ENCODE peak calls at places on chromosomes 3 and 15, in five cellular contexts. One of them, this sample, is unnamed.

GRCh38 chr15:80105193-80105984 is 45.9 kb downstream of the ZFAND6 start:
- DNase-seq in trophoblast cell: no peak
- DNase-seq in mesenchymal stem cell: peak; percentile 73
- DNase-seq in neuronal stem cell: no peak
- DNase-seq in H9: no peak
- DNase-seq in this sample: no peak

GRCh38 chr15:73264881-73265280 is 103.9 kb downstream of the HCN4 start:
- DNase-seq in H9: no peak
- DNase-seq in trophoblast cell: no peak
- DNase-seq in mesenchymal stem cell: no peak
- DNase-seq in neuronal stem cell: no peak
- DNase-seq in this sample: no peak

GRCh38 chr3:149122716-149123578 is 6.5 kb upstream of the HPS3 start:
- DNase-seq in H9: no peak
- DNase-seq in mesenchymal stem cell: no peak
- DNase-seq in trophoblast cell: no peak
- DNase-seq in neuronal stem cell: no peak
- DNase-seq in this sample: no peak

GRCh38 chr3:8458711-8459110 is 42.9 kb upstream of the LMCD1 start:
- DNase-seq in neuronal stem cell: no peak
- DNase-seq in trophoblast cell: no peak
- DNase-seq in mesenchymal stem cell: peak; percentile 47
- DNase-seq in H9: no peak
- DNase-seq in this sample: no peak

GRCh38 chr15:22735781-22736180 is 50.7 kb upstream of the NIPA1 start:
- DNase-seq in trophoblast cell: no peak
- DNase-seq in H9: no peak
- DNase-seq in neuronal stem cell: no peak
- DNase-seq in mesenchymal stem cell: no peak
- DNase-seq in this sample: no peak

GRCh38 chr15:65044724-65045481 is at the start of gene SLC51B:
- DNase-seq in H9: no peak
- DNase-seq in trophoblast cell: peak; percentile 13
- DNase-seq in mesenchymal stem cell: peak; percentile 84
- DNase-seq in neuronal stem cell: no peak
- DNase-seq in this sample: no peak

GRCh38 chr3:50259432-50260026 is 9.4 kb upstream of the SEMA3B start:
- DNase-seq in H9: no peak
- DNase-seq in trophoblast cell: no peak
- DNase-seq in mesenchymal stem cell: no peak
- DNase-seq in neuronal stem cell: no peak
- DNase-seq in this sample: no peak

GRCh38 chr3:114809668-114810413 is 337.2 kb downstream of the ZBTB20 start:
- DNase-seq in H9: no peak
- DNase-seq in neuronal stem cell: no peak
- DNase-seq in trophoblast cell: no peak
- DNase-seq in mesenchymal stem cell: peak; percentile 86
- DNase-seq in this sample: no peak

GRCh38 chr3:45944830-45945620 is 1.8 kb downstream of the CXCR6 start:
- DNase-seq in neuronal stem cell: no peak
- DNase-seq in trophoblast cell: no peak
- DNase-seq in H9: no peak
- DNase-seq in mesenchymal stem cell: no peak
- DNase-seq in this sample: no peak

GRCh38 chr3:14464521-14464920 is 62.1 kb downstream of the SLC6A6 start:
- DNase-seq in H9: no peak
- DNase-seq in trophoblast cell: no peak
- DNase-seq in mesenchymal stem cell: no peak
- DNase-seq in neuronal stem cell: no peak
- DNase-seq in this sample: no peak

GRCh38 chr3:50655009-50655830 is 19.5 kb upstream of the DOCK3 start:
- DNase-seq in H9: no peak
- DNase-seq in trophoblast cell: no peak
- DNase-seq in mesenchymal stem cell: no peak
- DNase-seq in neuronal stem cell: no peak
- DNase-seq in this sample: no peak

GRCh38 chr15:84846269-84846668 is 29.1 kb downstream of the ALPK3 start:
- DNase-seq in neuronal stem cell: no peak
- DNase-seq in H9: no peak
- DNase-seq in mesenchymal stem cell: no peak
- DNase-seq in trophoblast cell: no peak
- DNase-seq in this sample: no peak

GRCh38 chr3:45171283-45171682 is 25.1 kb upstream of the CDCP1 start:
- DNase-seq in neuronal stem cell: no peak
- DNase-seq in trophoblast cell: no peak
- DNase-seq in H9: no peak
- DNase-seq in mesenchymal stem cell: no peak
- DNase-seq in this sample: no peak

GRCh38 chr3:170815340-170815739 is 54.7 kb downstream of the RPL22L1 start:
- DNase-seq in mesenchymal stem cell: no peak
- DNase-seq in trophoblast cell: peak; percentile 34
- DNase-seq in H9: peak; percentile 74
- DNase-seq in neuronal stem cell: no peak
- DNase-seq in this sample: peak; percentile 69

GRCh38 chr3:72296477-72297111 is 511.6 kb upstream of the PROK2 start:
- DNase-seq in mesenchymal stem cell: no peak
- DNase-seq in trophoblast cell: no peak
- DNase-seq in H9: no peak
- DNase-seq in neuronal stem cell: no peak
- DNase-seq in this sample: no peak

GRCh38 chr3:14463330-14464216 is 61.2 kb downstream of the SLC6A6 start:
- DNase-seq in neuronal stem cell: no peak
- DNase-seq in mesenchymal stem cell: no peak
- DNase-seq in H9: peak; percentile 73
- DNase-seq in trophoblast cell: no peak
- DNase-seq in this sample: no peak

GRCh38 chr3:145088917-145089316 is 1072.1 kb downstream of the PLOD2 start:
- DNase-seq in trophoblast cell: no peak
- DNase-seq in H9: no peak
- DNase-seq in neuronal stem cell: no peak
- DNase-seq in mesenchymal stem cell: no peak
- DNase-seq in this sample: no peak

GRCh38 chr3:69900331-69900730 is 99.2 kb upstream of the SAMMSON start:
- DNase-seq in mesenchymal stem cell: no peak
- DNase-seq in neuronal stem cell: no peak
- DNase-seq in H9: no peak
- DNase-seq in trophoblast cell: no peak
- DNase-seq in this sample: no peak

GRCh38 chr3:20074226-20075063 is 34.2 kb downstream of the KAT2B start:
- DNase-seq in mesenchymal stem cell: no peak
- DNase-seq in neuronal stem cell: no peak
- DNase-seq in trophoblast cell: no peak
- DNase-seq in H9: no peak
- DNase-seq in this sample: no peak

GRCh38 chr15:75042730-75043508 is 19.5 kb downstream of the PPCDC start:
- DNase-seq in trophoblast cell: peak; percentile 91
- DNase-seq in neuronal stem cell: no peak
- DNase-seq in H9: peak; percentile 73
- DNase-seq in mesenchymal stem cell: peak; percentile 85
- DNase-seq in this sample: peak; percentile 73

GRCh38 chr15:73691398-73691797 is 7.2 kb downstream of the CD276 start:
- DNase-seq in H9: peak; percentile 86
- DNase-seq in mesenchymal stem cell: peak; percentile 88
- DNase-seq in trophoblast cell: no peak
- DNase-seq in neuronal stem cell: no peak
- DNase-seq in this sample: no peak

GRCh38 chr3:63731866-63732265 is 79.4 kb downstream of the SNTN start:
- DNase-seq in mesenchymal stem cell: no peak
- DNase-seq in trophoblast cell: no peak
- DNase-seq in H9: no peak
- DNase-seq in neuronal stem cell: no peak
- DNase-seq in this sample: no peak

GRCh38 chr3:109081746-109082510 is 36.0 kb downstream of the MORC1 start:
- DNase-seq in trophoblast cell: peak; percentile 78
- DNase-seq in mesenchymal stem cell: peak; percentile 82
- DNase-seq in neuronal stem cell: peak; percentile 38
- DNase-seq in H9: peak; percentile 72
- DNase-seq in this sample: peak; percentile 31

GRCh38 chr3:2099028-2099671 is 484 bp downstream of the CNTN4 start:
- DNase-seq in trophoblast cell: no peak
- DNase-seq in mesenchymal stem cell: peak; percentile 69
- DNase-seq in H9: peak; percentile 53
- DNase-seq in neuronal stem cell: peak; percentile 58
- DNase-seq in this sample: peak; percentile 79

GRCh38 chr3:113977822-113978221 is 30.0 kb downstream of the ZDHHC23 start:
- DNase-seq in neuronal stem cell: no peak
- DNase-seq in trophoblast cell: no peak
- DNase-seq in H9: no peak
- DNase-seq in mesenchymal stem cell: no peak
- DNase-seq in this sample: no peak

GRCh38 chr15:81910997-81911396 is 134.8 kb downstream of the MEX3B start:
- DNase-seq in mesenchymal stem cell: no peak
- DNase-seq in neuronal stem cell: no peak
- DNase-seq in trophoblast cell: no peak
- DNase-seq in H9: no peak
- DNase-seq in this sample: no peak

GRCh38 chr3:114155370-114155821 is 23.5 kb downstream of the DRD3 start:
- DNase-seq in H9: peak; percentile 73
- DNase-seq in neuronal stem cell: no peak
- DNase-seq in mesenchymal stem cell: peak; percentile 29
- DNase-seq in trophoblast cell: peak; percentile 62
- DNase-seq in this sample: peak; percentile 74

GRCh38 chr15:22903961-22904534 is 65.6 kb downstream of the NIPA2 start:
- DNase-seq in trophoblast cell: no peak
- DNase-seq in neuronal stem cell: no peak
- DNase-seq in H9: no peak
- DNase-seq in mesenchymal stem cell: no peak
- DNase-seq in this sample: no peak

DNA sequence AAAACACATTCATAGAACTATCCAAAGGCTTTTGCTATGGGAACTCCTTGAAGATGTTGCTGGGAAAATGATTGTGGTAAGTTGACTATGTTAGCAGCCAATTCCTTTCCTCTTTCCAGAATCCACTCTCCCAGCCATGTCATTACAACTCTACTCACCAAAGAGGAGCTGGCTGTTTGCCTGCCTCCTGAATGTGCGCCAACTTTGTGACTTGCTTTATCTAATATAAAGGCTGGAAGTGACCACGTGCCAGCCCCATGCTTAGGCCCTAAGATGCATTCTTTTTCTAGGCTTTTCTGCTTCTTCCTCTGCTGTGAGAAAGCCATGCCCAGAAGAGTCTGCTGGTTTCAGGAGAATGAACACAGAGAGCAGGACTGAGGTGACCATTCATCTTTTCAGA is 182.2 kb downstream of the GABRB3 start:
- DNase-seq in neuronal stem cell: no peak
- DNase-seq in H9: no peak
- DNase-seq in mesenchymal stem cell: no peak
- DNase-seq in trophoblast cell: no peak
- DNase-seq in this sample: no peak
- H3K23ac ChIP-seq in neuronal stem cell: no peak overlapping the region
- H3K23ac ChIP-seq in H9: no peak overlapping the region
- H3K23ac ChIP-seq in mesenchymal stem cell: no peak overlapping the region
- H3K23ac ChIP-seq in trophoblast cell: no peak overlapping the region
- H3K23ac ChIP-seq in this sample: no peak overlapping the region

GRCh38 chr15:69424001-69424400 is 9.9 kb downstream of the KIF23 start:
- DNase-seq in mesenchymal stem cell: no peak
- DNase-seq in H9: no peak
- DNase-seq in neuronal stem cell: no peak
- DNase-seq in trophoblast cell: no peak
- DNase-seq in this sample: no peak
- H2BK12ac ChIP-seq in mesenchymal stem cell: no peak overlapping the region
- H2BK12ac ChIP-seq in H9: no peak overlapping the region
- H2BK12ac ChIP-seq in neuronal stem cell: no peak overlapping the region
- H2BK12ac ChIP-seq in trophoblast cell: no peak overlapping the region
- H2BK12ac ChIP-seq in this sample: no peak overlapping the region

GRCh38 chr3:177336841-177337430 is 139.7 kb upstream of the TBL1XR1 start:
- DNase-seq in H9: no peak
- DNase-seq in neuronal stem cell: no peak
- DNase-seq in trophoblast cell: peak; percentile 36
- DNase-seq in mesenchymal stem cell: peak; percentile 26
- DNase-seq in this sample: no peak
- H3K23ac ChIP-seq in H9: no peak overlapping the region
- H3K23ac ChIP-seq in neuronal stem cell: no peak overlapping the region
- H3K23ac ChIP-seq in trophoblast cell: no peak overlapping the region
- H3K23ac ChIP-seq in mesenchymal stem cell: no peak overlapping the region
- H3K23ac ChIP-seq in this sample: no peak overlapping the region

DNA sequence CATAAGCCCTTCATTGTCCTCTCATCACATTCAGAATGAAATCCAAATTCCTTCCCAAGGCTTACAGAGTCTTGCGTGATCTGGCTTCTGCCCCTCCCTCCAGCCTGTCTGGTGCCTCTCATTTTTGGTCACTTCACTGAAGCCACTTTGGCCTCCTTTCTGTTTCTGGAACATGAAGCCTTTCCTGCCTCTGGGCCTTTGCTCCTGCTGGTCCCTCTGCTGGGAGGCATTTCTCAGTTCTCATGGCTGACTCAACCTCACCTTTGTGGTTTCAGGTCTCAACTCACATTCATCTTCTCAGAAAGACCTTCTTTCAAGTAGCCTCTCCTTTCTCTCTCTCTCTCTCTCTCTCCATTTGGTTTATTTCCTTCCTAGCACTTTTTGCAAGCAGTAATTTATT is 43.9 kb upstream of the BHLHE40 start:
- DNase-seq in trophoblast cell: peak; percentile 72
- DNase-seq in mesenchymal stem cell: no peak
- DNase-seq in neuronal stem cell: no peak
- DNase-seq in H9: no peak
- DNase-seq in this sample: no peak
- H2BK12ac ChIP-seq in trophoblast cell: peak overlapping the region; percentile 85
- H2BK12ac ChIP-seq in mesenchymal stem cell: no peak overlapping the region
- H2BK12ac ChIP-seq in neuronal stem cell: no peak overlapping the region
- H2BK12ac ChIP-seq in H9: no peak overlapping the region
- H2BK12ac ChIP-seq in this sample: peak overlapping the region; percentile 14

GRCh38 chr3:42527368-42527917 is 25.0 kb downstream of the VIPR1 start:
- DNase-seq in trophoblast cell: no peak
- DNase-seq in mesenchymal stem cell: no peak
- DNase-seq in H9: no peak
- DNase-seq in neuronal stem cell: no peak
- DNase-seq in this sample: no peak
- H3K23ac ChIP-seq in trophoblast cell: no peak overlapping the region
- H3K23ac ChIP-seq in mesenchymal stem cell: no peak overlapping the region
- H3K23ac ChIP-seq in H9: no peak overlapping the region
- H3K23ac ChIP-seq in neuronal stem cell: no peak overlapping the region
- H3K23ac ChIP-seq in this sample: no peak overlapping the region

GRCh38 chr15:48754011-48754410 is 56.9 kb downstream of the CEP152 start:
- DNase-seq in trophoblast cell: peak; percentile 76
- DNase-seq in H9: no peak
- DNase-seq in neuronal stem cell: no peak
- DNase-seq in mesenchymal stem cell: no peak
- DNase-seq in this sample: no peak

GRCh38 chr15:48765007-48765406 is 45.9 kb downstream of the CEP152 start:
- DNase-seq in neuronal stem cell: no peak
- DNase-seq in mesenchymal stem cell: no peak
- DNase-seq in trophoblast cell: no peak
- DNase-seq in H9: no peak
- DNase-seq in this sample: no peak

GRCh38 chr15:48761393-48762158 is 49.3 kb downstream of the CEP152 start:
- DNase-seq in H9: no peak
- DNase-seq in neuronal stem cell: no peak
- DNase-seq in trophoblast cell: peak; percentile 86
- DNase-seq in mesenchymal stem cell: no peak
- DNase-seq in this sample: no peak

GRCh38 chr15:48757661-48758060 is 53.2 kb downstream of the CEP152 start:
- DNase-seq in H9: no peak
- DNase-seq in trophoblast cell: peak; percentile 91
- DNase-seq in mesenchymal stem cell: no peak
- DNase-seq in neuronal stem cell: no peak
- DNase-seq in this sample: no peak

GRCh38 chr15:48759921-48760320 is 50.9 kb downstream of the CEP152 start:
- DNase-seq in H9: no peak
- DNase-seq in mesenchymal stem cell: no peak
- DNase-seq in trophoblast cell: peak; percentile 72
- DNase-seq in neuronal stem cell: no peak
- DNase-seq in this sample: no peak
- H2BK12ac ChIP-seq in H9: no peak overlapping the region
- H2BK12ac ChIP-seq in mesenchymal stem cell: no peak overlapping the region
- H2BK12ac ChIP-seq in trophoblast cell: no peak overlapping the region
- H2BK12ac ChIP-seq in neuronal stem cell: no peak overlapping the region
- H2BK12ac ChIP-seq in this sample: no peak overlapping the region

GRCh38 chr15:63094495-63094931 is 27.1 kb upstream of the LACTB start:
- DNase-seq in mesenchymal stem cell: peak; percentile 71
- DNase-seq in neuronal stem cell: no peak
- DNase-seq in trophoblast cell: peak; percentile 23
- DNase-seq in H9: no peak
- DNase-seq in this sample: no peak
- H3K23ac ChIP-seq in mesenchymal stem cell: no peak overlapping the region
- H3K23ac ChIP-seq in neuronal stem cell: no peak overlapping the region
- H3K23ac ChIP-seq in trophoblast cell: no peak overlapping the region
- H3K23ac ChIP-seq in H9: no peak overlapping the region
- H3K23ac ChIP-seq in this sample: no peak overlapping the region

This sample was measured in H1.